ENCODE peak calls at places on chromosomes 13 and 19, in four cellular contexts. Z, R, A and J are unnamed samples.

GRCh38 chr13:100892981-100893380 is 218.4 kb upstream of the TMTC4 start:
- DNase-seq in R (no peak), Z (no peak), A (no peak), J (no peak)

GRCh38 chr13:99481357-99481756 is 19.9 kb upstream of the TM9SF2 start:
- DNase-seq in Z (no peak), R (no peak), A (no peak), J (no peak)

GRCh38 chr13:67369895-67370660 is 139.9 kb upstream of the PCDH9 start:
- DNase-seq in R (no peak), Z (peak), A (no peak), J (no peak)

GRCh38 chr19:1082165-1082927 is 12.8 kb downstream of the POLR2E start:
- DNase-seq in R (peak), A (peak), Z (no peak), J (peak)

GRCh38 chr19:16419671-16420394 is 51.9 kb downstream of the EPS15L1 start:
- DNase-seq in Z (no peak), A (no peak), R (no peak), J (no peak)

GRCh38 chr19:46346821-46347571 is at the start of gene PPP5C:
- DNase-seq in Z (peak), A (peak), R (peak), J (peak)

GRCh38 chr13:73273737-73274136 is 214.9 kb downstream of the KLF5 start:
- DNase-seq in A (no peak), R (no peak), Z (peak), J (no peak)

GRCh38 chr13:101397742-101398141 is 18.6 kb downstream of the NALCN start:
- DNase-seq in Z (peak), R (no peak), A (no peak), J (no peak)

GRCh38 chr13:110819203-110820014 is 95.5 kb downstream of the ANKRD10 start:
- DNase-seq in R (peak), A (peak), Z (peak), J (peak)

GRCh38 chr19:3162418-3163229 is 15.9 kb upstream of the S1PR4 start:
- DNase-seq in A (no peak), Z (peak), R (peak), J (no peak)

GRCh38 chr19:13784731-13785452 is 10.4 kb upstream of the ZSWIM4 start:
- DNase-seq in A (peak), Z (peak), R (peak), J (peak)

GRCh38 chr13:112103260-112103843 is 36.4 kb downstream of the SOX1 start:
- DNase-seq in Z (no peak), R (no peak), A (no peak), J (no peak)

GRCh38 chr19:1453525-1454371 is 3.8 kb downstream of the APC2 start:
- DNase-seq in A (no peak), Z (no peak), R (no peak), J (no peak)

GRCh38 chr19:4597975-4598671 is 38.6 kb upstream of the SEMA6B start:
- DNase-seq in Z (no peak), R (peak), A (peak), J (peak)

GRCh38 chr19:46040952-46041500 is at the start of gene IGFL4:
- DNase-seq in Z (no peak), R (no peak), A (no peak), J (no peak)

GRCh38 chr13:78420814-78421213 is 182.5 kb downstream of the POU4F1 start:
- DNase-seq in Z (no peak), A (no peak), R (peak), J (no peak)

GRCh38 chr19:56177564-56178243 is 1.9 kb downstream of the GALP start:
- DNase-seq in Z (no peak), A (no peak), R (no peak), J (no peak)

GRCh38 chr13:106851251-106851650 is 283.3 kb upstream of the ARGLU1 start:
- DNase-seq in Z (peak), R (no peak), A (no peak), J (no peak)

GRCh38 chr13:109007946-109008345 is 378.5 kb downstream of the MYO16 start:
- DNase-seq in A (no peak), Z (no peak), R (no peak), J (no peak)

GRCh38 chr19:29260477-29261317 is 47.7 kb upstream of the UQCRFS1 start:
- DNase-seq in Z (peak), A (peak), R (peak), J (peak)

GRCh38 chr19:45746866-45747265 is 13.6 kb downstream of the MEIOSIN start:
- DNase-seq in A (no peak), Z (no peak), R (no peak), J (no peak)

GRCh38 chr13:67438465-67438864 is 208.3 kb upstream of the PCDH9 start:
- DNase-seq in A (no peak), Z (no peak), R (no peak), J (no peak)

GRCh38 chr13:109700176-109700575 is 86.2 kb downstream of the IRS2 start:
- DNase-seq in Z (peak), A (peak), R (no peak), J (no peak)

GRCh38 chr19:11377237-11377636 is 2.8 kb downstream of the SWSAP1 start:
- DNase-seq in A (no peak), Z (peak), R (peak), J (no peak)

GRCh38 chr19:32416749-32417469 is 11.3 kb downstream of the DPY19L3 start:
- DNase-seq in Z (no peak), A (no peak), R (no peak), J (no peak)

GRCh38 chr13:96191367-96191766 is 101.5 kb downstream of the HS6ST3 start:
- DNase-seq in R (no peak), A (no peak), Z (no peak), J (no peak)

GRCh38 chr19:20154636-20155035 is 12.4 kb upstream of the ZNF486 start:
- DNase-seq in Z (no peak), R (no peak), A (no peak), J (no peak)

GRCh38 chr13:91406619-91407018 is 8.2 kb downstream of the GPC5 start:
- DNase-seq in Z (peak), A (peak), R (peak), J (peak)

GRCh38 chr19:38023245-38023644 is 116.2 kb downstream of the SIPA1L3 start:
- DNase-seq in Z (peak), R (no peak), A (no peak), J (no peak)

GRCh38 chr19:2045501-2046045 is 5.5 kb downstream of the MKNK2 start:
- DNase-seq in Z (no peak), R (peak), A (no peak), J (no peak)

GRCh38 chr19:32313866-32314265 is 31.5 kb upstream of the ZNF507 start:
- DNase-seq in Z (peak), R (no peak), A (no peak), J (no peak)

GRCh38 chr19:18676692-18677091 is 6.8 kb upstream of the CRTC1 start:
- DNase-seq in Z (no peak), R (no peak), A (no peak), J (no peak)

GRCh38 chr19:43078311-43078710 is 4.2 kb downstream of the PSG2 start:
- DNase-seq in R (no peak), Z (peak), A (no peak), J (no peak)

GRCh38 chr19:48501446-48501960 is 10.1 kb downstream of the LMTK3 start:
- DNase-seq in A (no peak), R (no peak), Z (no peak), J (no peak)

GRCh38 chr19:42634409-42635232 is 39.9 kb upstream of the CEACAM8 start:
- DNase-seq in R (peak), Z (peak), A (peak), J (no peak)

GRCh38 chr13:41006296-41006695 is 12.8 kb downstream of the ELF1 start:
- DNase-seq in A (no peak), Z (no peak), R (peak), J (no peak)

GRCh38 chr13:108595416-108596257 is 33.8 kb upstream of the MYO16 start:
- DNase-seq in Z (no peak), R (peak), A (no peak), J (no peak)

GRCh38 chr13:94711561-94712286 is 621 bp downstream of the SOX21 start:
- DNase-seq in A (no peak), R (no peak), Z (peak), J (peak)

GRCh38 chr19:51450730-51451307 is 7.4 kb downstream of the SIGLEC8 start:
- DNase-seq in A (no peak), Z (no peak), R (no peak), J (no peak)

GRCh38 chr13:28640861-28641599 is 17.9 kb upstream of the POMP start:
- DNase-seq in A (no peak), R (no peak), Z (no peak), J (no peak)
- TF ChIP-seq CTCF in A (no peak), R (no peak), Z (no peak), J (no peak)

DNA sequence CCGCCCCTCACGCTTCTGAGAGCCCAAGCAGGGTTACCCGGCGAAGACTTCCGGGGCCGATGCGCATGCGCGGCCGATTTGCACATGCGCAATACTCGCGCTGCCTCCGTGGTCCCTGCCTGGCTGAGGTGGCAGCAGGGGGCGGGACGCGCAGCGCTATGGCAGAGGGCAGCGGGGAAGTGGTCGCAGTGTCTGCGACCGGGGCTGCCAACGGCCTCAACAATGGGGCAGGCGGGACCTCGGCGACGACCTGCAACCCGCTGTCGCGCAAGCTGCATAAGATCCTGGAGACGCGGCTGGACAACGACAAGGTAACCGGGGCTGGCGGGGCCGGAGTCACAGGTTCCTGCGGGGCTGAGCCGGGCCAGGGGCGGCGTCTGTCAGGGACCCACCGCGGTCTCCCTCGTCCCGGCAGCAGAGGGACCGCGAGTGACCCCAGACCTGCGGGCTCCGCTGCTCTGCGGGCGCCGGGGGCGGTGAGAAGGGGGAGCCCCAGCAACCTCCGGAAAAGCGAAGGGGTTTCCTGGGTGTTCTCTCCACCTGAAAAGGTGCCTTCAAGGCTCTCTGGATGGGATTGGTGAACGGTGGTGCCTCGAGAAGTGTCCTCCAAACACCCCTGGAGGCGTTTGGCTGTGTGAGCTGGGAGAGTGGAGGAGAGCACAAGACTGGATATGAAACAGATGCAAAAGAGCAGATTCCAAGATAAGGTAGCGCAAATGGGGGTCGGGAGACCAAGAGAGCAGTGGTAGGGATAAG is at the start of gene COG6:
- DNase-seq in A (peak), R (peak), Z (peak), J (peak)
- TF ChIP-seq CTCF in A (no peak), R (peak), Z (no peak), J (peak)

GRCh38 chr19:35657904-35658700 is 8.2 kb upstream of the UPK1A start:
- DNase-seq in A (no peak), Z (no peak), R (no peak), J (no peak)
- TF ChIP-seq CTCF in A (peak), Z (peak), R (no peak), J (peak)

GRCh38 chr13:114146629-114147028 is 14.2 kb upstream of the RASA3 start:
- DNase-seq in Z (no peak), R (peak), A (peak), J (no peak)
- TF ChIP-seq CTCF in Z (peak), R (peak), A (no peak), J (no peak)

DNA sequence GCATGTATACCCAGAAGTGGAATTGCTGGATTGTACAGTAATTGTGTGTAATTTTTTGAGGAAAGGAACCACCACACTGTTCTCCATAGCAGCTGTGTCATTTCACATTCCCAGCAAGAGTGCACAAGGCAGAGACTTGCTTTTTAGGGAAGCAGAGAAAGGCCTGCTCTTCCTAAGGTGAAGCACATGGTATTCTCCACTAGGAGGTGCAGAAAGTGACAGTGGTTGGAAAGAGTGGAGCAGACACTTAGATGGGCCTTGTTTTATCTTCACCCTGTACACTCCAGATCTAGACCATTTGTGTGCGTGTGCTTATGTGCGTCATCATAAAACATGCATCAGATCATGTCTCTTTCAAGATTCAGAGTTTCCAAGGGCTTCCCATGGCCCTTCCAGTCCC is 35.0 kb downstream of the FAM124A start:
- DNase-seq in Z (no peak), R (no peak), A (no peak), J (no peak)
- TF ChIP-seq CTCF in Z (no peak), R (no peak), A (no peak), J (no peak)